ENCODE peak calls at places on chromosome 12, in nine cellular contexts. One of them, this sample, is unnamed. For H3K4me1, the result is how much of the 10 kb centered on the place peaks cover.

GRCh38 chr12:52392465-52393007 is 7.1 kb upstream of the KRT84 start:
- DNase-seq in body of pancreas: no peak
- DNase-seq in A549: no peak
- DNase-seq in hepatocyte: no peak
- DNase-seq in RWPE2: no peak
- DNase-seq in GM23338: no peak
- DNase-seq in ascending aorta: no peak
- DNase-seq in upper lobe of right lung: no peak
- DNase-seq in astrocyte: no peak
- DNase-seq in this sample: peak

GRCh38 chr12:73598626-73599025 is 939.0 kb upstream of the ATXN7L3B start:
- DNase-seq in body of pancreas: no peak
- DNase-seq in A549: no peak
- DNase-seq in hepatocyte: no peak
- DNase-seq in RWPE2: no peak
- DNase-seq in GM23338: peak
- DNase-seq in ascending aorta: no peak
- DNase-seq in upper lobe of right lung: no peak
- DNase-seq in astrocyte: peak
- DNase-seq in this sample: peak

GRCh38 chr12:118055865-118056773 is 4.9 kb downstream of the WSB2 start:
- DNase-seq in body of pancreas: peak
- DNase-seq in A549: peak
- DNase-seq in hepatocyte: no peak
- DNase-seq in RWPE2: no peak
- DNase-seq in GM23338: no peak
- DNase-seq in ascending aorta: no peak
- DNase-seq in upper lobe of right lung: no peak
- DNase-seq in astrocyte: no peak
- DNase-seq in this sample: no peak

GRCh38 chr12:31117203-31118011 is 43.7 kb downstream of the DDX11 start:
- DNase-seq in body of pancreas: peak
- DNase-seq in A549: peak
- DNase-seq in hepatocyte: peak
- DNase-seq in RWPE2: no peak
- DNase-seq in GM23338: peak
- DNase-seq in ascending aorta: no peak
- DNase-seq in upper lobe of right lung: no peak
- DNase-seq in astrocyte: peak
- DNase-seq in this sample: peak

GRCh38 chr12:52378091-52378490 is 7.4 kb downstream of the KRT84 start:
- DNase-seq in body of pancreas: no peak
- DNase-seq in A549: no peak
- DNase-seq in hepatocyte: no peak
- DNase-seq in RWPE2: no peak
- DNase-seq in GM23338: no peak
- DNase-seq in ascending aorta: no peak
- DNase-seq in upper lobe of right lung: no peak
- DNase-seq in astrocyte: no peak
- DNase-seq in this sample: no peak

GRCh38 chr12:31737763-31738162 is 8.9 kb upstream of the AMN1 start:
- DNase-seq in body of pancreas: no peak
- DNase-seq in A549: no peak
- DNase-seq in hepatocyte: no peak
- DNase-seq in RWPE2: no peak
- DNase-seq in GM23338: no peak
- DNase-seq in ascending aorta: no peak
- DNase-seq in upper lobe of right lung: no peak
- DNase-seq in astrocyte: no peak
- DNase-seq in this sample: no peak

GRCh38 chr12:132222096-132222807 is 78.0 kb downstream of the NOC4L start:
- DNase-seq in body of pancreas: peak
- DNase-seq in A549: peak
- DNase-seq in hepatocyte: peak
- DNase-seq in RWPE2: no peak
- DNase-seq in GM23338: peak
- DNase-seq in ascending aorta: no peak
- DNase-seq in upper lobe of right lung: peak
- DNase-seq in astrocyte: no peak
- DNase-seq in this sample: peak

GRCh38 chr12:14841761-14842160 is 1.6 kb downstream of the ART4 start:
- DNase-seq in body of pancreas: peak
- DNase-seq in A549: peak
- DNase-seq in hepatocyte: peak
- DNase-seq in RWPE2: no peak
- DNase-seq in GM23338: peak
- DNase-seq in ascending aorta: peak
- DNase-seq in upper lobe of right lung: no peak
- DNase-seq in astrocyte: peak
- DNase-seq in this sample: no peak

GRCh38 chr12:4046150-4046845 is 173.1 kb upstream of the PARP11 start:
- DNase-seq in body of pancreas: no peak
- DNase-seq in A549: no peak
- DNase-seq in hepatocyte: no peak
- DNase-seq in RWPE2: no peak
- DNase-seq in GM23338: no peak
- DNase-seq in ascending aorta: no peak
- DNase-seq in upper lobe of right lung: no peak
- DNase-seq in astrocyte: no peak
- DNase-seq in this sample: no peak

GRCh38 chr12:68157295-68157871 is 2.2 kb downstream of the IFNG start:
- DNase-seq in body of pancreas: no peak
- DNase-seq in A549: no peak
- DNase-seq in hepatocyte: no peak
- DNase-seq in RWPE2: no peak
- DNase-seq in GM23338: no peak
- DNase-seq in ascending aorta: no peak
- DNase-seq in upper lobe of right lung: no peak
- DNase-seq in astrocyte: no peak
- DNase-seq in this sample: no peak

GRCh38 chr12:15152456-15152855 is 68.8 kb downstream of the RERG start:
- DNase-seq in body of pancreas: no peak
- DNase-seq in A549: peak
- DNase-seq in hepatocyte: peak
- DNase-seq in RWPE2: no peak
- DNase-seq in GM23338: no peak
- DNase-seq in ascending aorta: no peak
- DNase-seq in upper lobe of right lung: no peak
- DNase-seq in astrocyte: no peak
- DNase-seq in this sample: no peak

GRCh38 chr12:113145720-113146551 is 3.6 kb upstream of the CFAP73 start:
- DNase-seq in body of pancreas: no peak
- DNase-seq in A549: no peak
- DNase-seq in hepatocyte: no peak
- DNase-seq in RWPE2: no peak
- DNase-seq in GM23338: no peak
- DNase-seq in ascending aorta: no peak
- DNase-seq in upper lobe of right lung: no peak
- DNase-seq in astrocyte: no peak
- DNase-seq in this sample: no peak

GRCh38 chr12:74889563-74890236 is 319.9 kb downstream of the KCNC2 start:
- DNase-seq in body of pancreas: no peak
- DNase-seq in A549: peak
- DNase-seq in hepatocyte: peak
- DNase-seq in RWPE2: no peak
- DNase-seq in GM23338: no peak
- DNase-seq in ascending aorta: no peak
- DNase-seq in upper lobe of right lung: no peak
- DNase-seq in astrocyte: peak
- DNase-seq in this sample: peak

DNA sequence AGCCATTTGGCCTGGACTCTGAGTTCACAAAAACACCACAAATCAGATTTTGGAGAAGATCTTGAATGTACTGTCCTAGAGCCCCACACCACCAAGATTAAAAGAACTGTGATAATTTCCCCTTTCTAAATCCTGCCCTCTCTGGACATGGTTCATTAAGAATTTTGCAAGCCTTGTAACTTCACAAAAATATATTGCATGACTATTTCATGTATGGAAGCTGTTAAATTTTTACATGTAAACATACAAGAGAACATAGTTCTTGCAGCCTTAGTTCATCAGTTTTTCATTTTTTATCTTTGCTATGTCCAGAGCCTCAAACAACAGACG is 97.0 kb downstream of the SCARB1 start:
- DNase-seq in body of pancreas: no peak
- DNase-seq in A549: no peak
- DNase-seq in hepatocyte: no peak
- DNase-seq in RWPE2: no peak
- DNase-seq in GM23338: no peak
- DNase-seq in ascending aorta: no peak
- DNase-seq in upper lobe of right lung: no peak
- DNase-seq in astrocyte: no peak
- DNase-seq in this sample: no peak
- H3K27ac ChIP-seq in body of pancreas: no peak
- H3K27ac ChIP-seq in A549: peak
- H3K27ac ChIP-seq in hepatocyte: peak
- H3K27ac ChIP-seq in RWPE2: no peak
- H3K27ac ChIP-seq in GM23338: no peak
- H3K27ac ChIP-seq in ascending aorta: peak
- H3K27ac ChIP-seq in upper lobe of right lung: peak
- H3K27ac ChIP-seq in astrocyte: no peak
- H3K27ac ChIP-seq in this sample: no peak

GRCh38 chr12:110304061-110304551 is 23.1 kb downstream of the ATP2A2 start:
- DNase-seq in body of pancreas: no peak
- DNase-seq in A549: no peak
- DNase-seq in hepatocyte: no peak
- DNase-seq in RWPE2: no peak
- DNase-seq in GM23338: no peak
- DNase-seq in ascending aorta: no peak
- DNase-seq in upper lobe of right lung: no peak
- DNase-seq in astrocyte: peak
- DNase-seq in this sample: peak

DNA sequence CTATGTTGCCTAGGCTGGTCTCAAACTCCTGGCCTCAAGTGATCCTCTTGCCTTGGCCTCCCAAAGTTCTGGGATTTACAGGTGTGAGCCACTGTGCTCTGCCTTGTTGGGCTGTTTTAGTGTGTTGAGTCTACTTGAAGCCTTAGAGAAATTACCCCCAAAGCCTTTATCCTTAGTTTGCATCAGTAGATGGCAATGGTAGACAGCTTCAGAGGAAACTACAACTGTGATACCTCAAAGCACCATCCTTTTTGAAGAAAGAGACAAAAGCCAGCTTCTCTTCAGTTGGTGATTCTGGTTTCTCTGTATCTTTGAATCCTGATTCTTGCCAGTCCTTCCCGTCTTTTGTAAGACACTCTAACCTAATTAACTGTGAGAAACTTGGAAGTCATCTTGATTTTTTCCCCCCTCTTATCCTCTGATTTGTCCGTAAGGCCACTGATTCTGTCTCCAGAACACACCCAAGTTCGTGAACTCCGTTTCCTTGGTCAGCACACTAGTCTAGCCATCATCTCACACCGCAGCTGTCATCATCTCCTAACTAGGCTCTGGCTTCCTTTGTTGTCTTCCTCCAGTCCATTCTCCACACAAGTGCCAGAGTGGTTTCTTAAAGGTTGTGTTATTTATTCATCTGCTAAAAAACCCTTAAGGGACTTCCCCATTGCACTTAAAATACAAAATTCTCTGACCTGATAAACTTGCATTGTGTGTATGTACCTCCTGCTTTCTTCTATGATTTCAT is 20.2 kb downstream of the ATP2A2 start:
- DNase-seq in body of pancreas: no peak
- DNase-seq in A549: no peak
- DNase-seq in hepatocyte: no peak
- DNase-seq in RWPE2: no peak
- DNase-seq in GM23338: no peak
- DNase-seq in ascending aorta: no peak
- DNase-seq in upper lobe of right lung: no peak
- DNase-seq in astrocyte: no peak
- DNase-seq in this sample: no peak
- TF ChIP-seq CTCF in body of pancreas: no peak
- TF ChIP-seq CTCF in A549: no peak
- TF ChIP-seq CTCF in hepatocyte: no peak
- TF ChIP-seq CTCF in RWPE2: no peak
- TF ChIP-seq CTCF in GM23338: no peak
- TF ChIP-seq CTCF in ascending aorta: no peak
- TF ChIP-seq CTCF in upper lobe of right lung: no peak
- TF ChIP-seq CTCF in astrocyte: no peak
- TF ChIP-seq CTCF in this sample: peak

DNA sequence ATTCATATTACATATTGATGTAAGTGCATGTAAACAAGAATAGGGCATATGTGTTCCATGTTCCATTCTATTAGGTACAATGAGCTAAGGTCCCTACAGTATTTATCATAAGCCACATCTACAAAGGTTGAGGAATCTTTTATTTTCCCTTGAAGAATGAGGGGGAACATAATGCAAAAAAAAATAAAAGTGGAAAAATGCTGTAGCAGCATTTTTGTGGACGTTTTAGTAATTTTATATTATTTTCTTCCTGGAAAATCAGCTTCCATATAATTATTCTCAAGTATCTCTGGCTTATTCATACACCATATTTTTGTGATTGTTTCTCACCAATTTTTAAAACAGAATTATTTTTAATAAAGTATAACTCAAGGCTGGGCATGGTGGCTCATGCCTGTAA is 148.7 kb downstream of the MED13L start:
- DNase-seq in body of pancreas: no peak
- DNase-seq in A549: no peak
- DNase-seq in hepatocyte: no peak
- DNase-seq in RWPE2: no peak
- DNase-seq in GM23338: no peak
- DNase-seq in ascending aorta: no peak
- DNase-seq in upper lobe of right lung: no peak
- DNase-seq in astrocyte: no peak
- DNase-seq in this sample: no peak
- H3K4me1 ChIP-seq in body of pancreas: under half
- H3K4me1 ChIP-seq in A549: half or more
- H3K4me1 ChIP-seq in hepatocyte: under half
- H3K4me1 ChIP-seq in RWPE2: under half
- H3K4me1 ChIP-seq in GM23338: under half
- H3K4me1 ChIP-seq in ascending aorta: under half
- H3K4me1 ChIP-seq in upper lobe of right lung: half or more
- H3K4me1 ChIP-seq in astrocyte: under half
- H3K4me1 ChIP-seq in this sample: under half

DNA sequence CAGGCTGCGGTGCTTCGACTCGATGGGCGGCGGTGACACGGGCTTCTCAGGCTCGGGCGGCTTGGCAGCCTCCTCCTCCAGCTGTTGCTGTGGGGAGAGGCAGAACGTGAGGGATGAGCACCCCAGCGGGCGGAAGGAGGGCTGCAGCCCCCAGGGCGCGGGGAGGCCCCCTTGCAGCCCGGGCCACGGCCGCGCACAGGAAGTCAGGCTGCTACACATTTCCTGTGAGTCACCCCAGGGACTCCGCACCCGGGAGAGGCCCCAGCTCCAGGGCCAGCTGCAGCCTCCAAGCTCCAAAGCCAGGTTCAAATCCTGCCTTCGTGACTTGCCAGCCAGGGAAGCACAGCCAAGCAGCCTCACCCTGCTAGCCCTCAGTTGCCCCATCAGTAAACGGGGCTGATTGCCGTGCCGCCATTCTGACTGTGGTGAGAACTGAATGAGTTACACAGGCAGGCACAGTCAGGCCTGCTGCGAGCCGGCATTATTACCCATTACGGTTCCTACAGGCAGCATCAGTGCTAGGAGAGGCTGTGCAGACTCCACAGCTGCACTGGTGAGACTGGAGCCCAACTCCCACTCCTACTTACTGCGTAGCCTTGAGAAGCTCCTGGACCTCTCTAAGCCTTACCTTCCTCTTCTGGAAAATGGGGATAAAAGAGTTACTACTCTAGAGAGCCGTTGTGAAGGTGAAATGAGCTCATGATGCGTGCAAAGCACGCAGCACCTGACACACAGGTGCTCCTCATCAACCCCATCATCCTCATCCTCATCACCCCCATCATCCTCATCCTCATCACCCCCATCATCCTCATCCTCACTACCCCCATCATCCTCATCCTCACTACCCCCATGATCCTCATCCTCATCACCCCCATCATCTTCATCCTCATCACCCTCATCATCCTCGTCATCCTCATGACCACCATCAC is 100.9 kb downstream of the NCOR2 start:
- DNase-seq in body of pancreas: peak
- DNase-seq in A549: peak
- DNase-seq in hepatocyte: no peak
- DNase-seq in RWPE2: no peak
- DNase-seq in GM23338: no peak
- DNase-seq in ascending aorta: peak
- DNase-seq in upper lobe of right lung: no peak
- DNase-seq in astrocyte: peak
- DNase-seq in this sample: no peak
- H3K27ac ChIP-seq in body of pancreas: no peak
- H3K27ac ChIP-seq in A549: no peak
- H3K27ac ChIP-seq in hepatocyte: no peak
- H3K27ac ChIP-seq in RWPE2: no peak
- H3K27ac ChIP-seq in GM23338: no peak
- H3K27ac ChIP-seq in ascending aorta: no peak
- H3K27ac ChIP-seq in upper lobe of right lung: peak
- H3K27ac ChIP-seq in astrocyte: peak
- H3K27ac ChIP-seq in this sample: no peak